ENCODE peak calls at places on chromosomes 4 and X, in eight cellular contexts. S, N, A, J, T, G, Q and I are unnamed samples.

GRCh38 chrX:124226129-124226528 is 106.3 kb upstream of the TEX13D start:
- DNase-seq in T (no peak), J (no peak), S (no peak), Q (no peak), G (peak; percentile 5), A (no peak), N (no peak), I (no peak)

GRCh38 chr4:13599159-13599558 is 28.4 kb downstream of the BOD1L1 start:
- DNase-seq in T (no peak), J (no peak), G (peak; percentile 15), A (no peak), Q (no peak), S (no peak), N (no peak), I (no peak)

GRCh38 chrX:50971390-50971789 is 60.9 kb downstream of the BMP15 start:
- DNase-seq in S (no peak), J (no peak), A (no peak), G (no peak), T (no peak), Q (no peak), N (no peak), I (no peak)

GRCh38 chrX:10952619-10953018 is 158.5 kb upstream of the HCCS start:
- DNase-seq in T (no peak), J (no peak), N (no peak), G (no peak), S (no peak), Q (no peak), A (no peak), I (no peak)

GRCh38 chrX:136711147-136711546 is 63.2 kb downstream of the CD40LG start:
- DNase-seq in S (peak; percentile 39), T (peak; percentile 50), A (no peak), Q (peak; percentile 60), G (peak; percentile 47), N (peak; percentile 47), J (peak; percentile 38), I (peak; percentile 27)

GRCh38 chrX:9700555-9700954 is 65.1 kb downstream of the GPR143 start:
- DNase-seq in Q (no peak), G (no peak), S (no peak), T (no peak), J (no peak), N (no peak), A (no peak), I (no peak)

GRCh38 chr4:104625706-104626105 is 131.0 kb upstream of the CXXC4 start:
- DNase-seq in T (no peak), N (no peak), A (no peak), J (no peak), G (no peak), S (no peak), Q (no peak), I (no peak)

GRCh38 chr4:3807861-3808521 is 41.8 kb downstream of the ADRA2C start:
- DNase-seq in J (peak; percentile 2), Q (no peak), A (no peak), G (no peak), N (no peak), T (no peak), S (no peak), I (no peak)

GRCh38 chr4:158282252-158282651 is 72.0 kb downstream of the TMEM144 start:
- DNase-seq in G (no peak), N (no peak), T (no peak), S (no peak), Q (no peak), J (no peak), A (no peak), I (peak; percentile 27)

GRCh38 chr4:3613980-3614730 is 81.9 kb upstream of the LRPAP1 start:
- DNase-seq in J (peak; percentile 37), N (peak; percentile 56), S (no peak), Q (peak; percentile 86), T (peak; percentile 54), G (no peak), A (no peak), I (no peak)

GRCh38 chr4:186627226-186627865 is 72.0 kb upstream of the MTNR1A start:
- DNase-seq in J (no peak), N (no peak), S (no peak), Q (no peak), A (no peak), G (peak; percentile 56), T (no peak), I (no peak)

GRCh38 chr4:3451956-3452355 is 10.2 kb downstream of the HGFAC start:
- DNase-seq in S (no peak), N (no peak), A (no peak), T (no peak), G (no peak), Q (no peak), J (no peak), I (no peak)

GRCh38 chrX:152157042-152157441 is 18.7 kb upstream of the MAGEA10 start:
- DNase-seq in G (no peak), Q (no peak), S (no peak), T (no peak), N (no peak), A (no peak), J (no peak), I (peak; percentile 7)

GRCh38 chr4:13947921-13948320 is 320.4 kb upstream of the BOD1L1 start:
- DNase-seq in J (no peak), S (no peak), Q (no peak), N (no peak), T (no peak), G (no peak), A (no peak), I (no peak)

GRCh38 chr4:20395160-20395773 is 143.6 kb downstream of the SLIT2 start:
- DNase-seq in Q (peak; percentile 63), J (peak; percentile 20), T (no peak), S (peak; percentile 44), G (peak; percentile 52), A (no peak), N (peak; percentile 23), I (peak; percentile 15)

GRCh38 chrX:129653985-129654651 is 638 bp downstream of the APLN start:
- DNase-seq in Q (no peak), T (peak; percentile 57), A (peak; percentile 40), G (peak; percentile 42), S (no peak), J (peak; percentile 48), N (peak; percentile 51), I (peak; percentile 34)

GRCh38 chrX:103233263-103233662 is 18.4 kb downstream of the BEX4 start:
- DNase-seq in N (no peak), Q (no peak), J (no peak), S (no peak), A (no peak), G (no peak), T (no peak), I (peak; percentile 3)

DNA sequence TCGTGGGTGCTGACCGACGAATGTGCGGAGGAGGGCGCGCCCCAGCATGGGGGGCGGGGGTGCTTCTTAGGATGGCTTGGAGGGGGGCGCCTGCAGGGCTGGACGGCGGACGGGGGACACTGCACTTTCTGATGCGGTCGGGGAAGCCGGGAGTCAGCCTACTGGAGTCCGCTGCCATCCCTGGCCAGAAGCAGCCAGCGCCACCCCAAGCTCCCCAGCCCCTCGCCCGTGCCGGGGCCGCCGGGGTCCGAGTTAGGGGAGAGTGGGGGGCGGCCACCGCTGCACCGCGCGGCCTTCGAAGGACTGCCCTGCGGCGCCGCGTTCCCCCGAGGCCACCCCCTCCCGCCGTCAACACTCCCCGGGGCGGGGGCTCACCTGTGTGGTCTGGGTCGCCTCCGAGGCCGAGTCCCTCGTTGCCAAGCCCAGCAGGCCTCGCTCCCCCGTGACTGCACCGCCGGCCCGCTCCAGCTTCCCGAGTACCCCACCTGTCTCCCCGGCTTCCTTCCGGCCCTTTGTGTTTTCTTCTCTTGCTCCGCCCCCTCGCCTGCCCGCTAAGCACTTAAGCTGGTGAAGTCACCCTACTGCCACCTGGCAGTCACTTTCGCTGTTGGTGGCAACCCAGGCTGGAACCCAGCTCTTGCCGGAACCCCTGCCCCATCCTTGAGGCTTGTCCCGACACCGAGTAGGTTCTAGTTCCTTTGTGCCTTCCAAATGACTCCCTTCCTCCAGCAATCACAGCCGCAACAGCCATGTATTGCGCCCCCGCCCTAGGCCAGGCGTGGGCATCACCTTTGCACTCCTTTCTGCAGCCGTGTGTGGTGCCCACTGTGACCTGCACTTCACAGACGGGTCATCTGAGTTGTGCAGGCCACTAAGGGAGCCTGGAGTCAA is at the start of gene OCIAD2:
- DNase-seq in S (peak; percentile 86), T (peak; percentile 83), A (peak; percentile 35), J (peak; percentile 81), N (peak; percentile 65), G (peak; percentile 73), Q (peak; percentile 78), I (peak; percentile 45)
- TF ChIP-seq POLR2A in S (peak; percentile 78), T (peak; percentile 57), A (peak; percentile 50), J (peak; percentile 57), N (no peak), G (no peak), Q (peak; percentile 69), I (peak; percentile 49)

GRCh38 chrX:18425199-18426003 is at the start of gene CDKL5:
- DNase-seq in T (peak; percentile 94), N (peak; percentile 98), S (peak; percentile 97), G (peak; percentile 96), J (peak; percentile 96), Q (peak; percentile 98), A (peak; percentile 30), I (peak; percentile 95)
- TF ChIP-seq POLR2A in T (peak; percentile 14), N (peak; percentile 93), S (peak; percentile 66), G (no peak), J (peak; percentile 71), Q (peak; percentile 89), A (peak; percentile 46), I (no peak)

DNA sequence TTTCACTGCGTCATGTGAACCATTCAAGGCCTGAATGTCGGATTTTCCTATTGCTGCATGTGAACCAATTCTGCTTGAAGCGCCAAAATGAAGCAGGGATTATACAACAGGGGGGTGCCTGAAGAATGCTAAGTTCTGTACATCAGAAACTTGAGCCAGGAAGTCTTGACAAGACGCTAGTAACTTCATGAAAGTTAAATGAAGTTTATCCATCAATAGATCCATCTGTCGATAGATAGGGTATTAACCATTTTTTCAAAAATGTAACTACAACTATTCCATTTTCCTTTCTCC is 590 bp upstream of the NAF1 start:
- DNase-seq in G (no peak), A (no peak), Q (no peak), N (no peak), T (no peak), S (no peak), J (no peak), I (no peak)
- TF ChIP-seq POLR2A in G (no peak), A (no peak), Q (no peak), N (no peak), T (no peak), S (no peak), J (no peak), I (no peak)

GRCh38 chr4:6695660-6696581 is 2.2 kb downstream of the S100P start:
- DNase-seq in J (peak; percentile 76), Q (no peak), A (no peak), G (peak; percentile 95), N (no peak), T (peak; percentile 77), S (peak; percentile 71), I (peak; percentile 79)

GRCh38 chr4:6692806-6693205 is 872 bp upstream of the S100P start:
- DNase-seq in A (no peak), S (no peak), J (no peak), G (peak; percentile 66), Q (no peak), N (no peak), T (no peak), I (no peak)

GRCh38 chr4:6692379-6692778 is 1.3 kb upstream of the S100P start:
- DNase-seq in A (no peak), T (no peak), N (no peak), G (no peak), J (no peak), S (no peak), Q (no peak), I (no peak)

GRCh38 chr4:6694177-6694901 is 661 bp downstream of the S100P start:
- DNase-seq in G (peak; percentile 49), S (no peak), J (no peak), A (no peak), N (no peak), T (no peak), Q (no peak), I (no peak)

GRCh38 chr4:6693274-6694176 is at the start of gene S100P:
- DNase-seq in Q (no peak), S (peak; percentile 41), A (no peak), N (no peak), G (peak; percentile 87), T (no peak), J (no peak), I (peak; percentile 36)
- TF ChIP-seq POLR2A in Q (no peak), S (peak; percentile 13), A (no peak), N (no peak), G (peak; percentile 70), T (no peak), J (no peak), I (no peak)